ENCODE peak calls at places on chromosomes 12 and 14, in six cellular contexts. U is upper lobe of left lung, R is transverse colon, Y is DND-41, G is AG04449, Q is heart left ventricle. W is an unnamed sample.

GRCh38 chr12:111764120-111764821 is 2.5 kb upstream of the ALDH2 start:
- DNase-seq in Y (no peak), G (no peak), R (no peak), U (no peak), Q (no peak), W (no peak)

GRCh38 chr12:132360906-132361777 is 31.8 kb upstream of the GALNT9 start:
- DNase-seq in G (no peak), U (peak), Q (no peak), R (no peak), Y (no peak), W (no peak)

GRCh38 chr14:29710015-29710414 is 217.6 kb downstream of the PRKD1 start:
- DNase-seq in R (no peak), Y (no peak), U (no peak), Q (no peak), G (no peak), W (no peak)

GRCh38 chr14:78259831-78260230 is 89.7 kb downstream of the NRXN3 start:
- DNase-seq in Q (no peak), G (peak), Y (no peak), R (no peak), U (no peak), W (no peak)

GRCh38 chr14:100237735-100238418 is 1.1 kb upstream of the YY1 start:
- DNase-seq in Q (peak), Y (peak), R (peak), G (no peak), U (no peak), W (no peak)

GRCh38 chr14:78130356-78130755 is 39.8 kb upstream of the NRXN3 start:
- DNase-seq in Y (no peak), U (no peak), G (no peak), Q (no peak), R (no peak), W (no peak)

GRCh38 chr12:75910452-75910722 is 121.2 kb downstream of the PHLDA1 start:
- DNase-seq in R (no peak), Q (no peak), U (no peak), G (no peak), Y (no peak), W (no peak)

GRCh38 chr12:40692617-40693502 is 621 bp downstream of the CNTN1 start:
- DNase-seq in G (no peak), Q (no peak), U (peak), R (no peak), Y (no peak), W (peak)

GRCh38 chr14:64971890-64972785 is at the start of gene RAB15:
- DNase-seq in Y (peak), G (no peak), R (peak), Q (peak), U (peak), W (peak)

GRCh38 chr12:95484524-95484923 is 10.6 kb downstream of the METAP2 start:
- DNase-seq in G (no peak), Y (no peak), R (no peak), U (no peak), Q (no peak), W (no peak)

GRCh38 chr12:75660805-75661404 is 149.5 kb upstream of the KRR1 start:
- DNase-seq in G (no peak), Q (no peak), Y (no peak), R (no peak), U (no peak), W (no peak)

GRCh38 chr14:103504991-103505565 is 17.6 kb downstream of the CKB start:
- DNase-seq in R (no peak), Q (no peak), G (no peak), Y (no peak), U (no peak), W (no peak)

GRCh38 chr12:130337476-130338303 is at the start of gene PIWIL1:
- DNase-seq in Q (no peak), R (no peak), U (peak), Y (no peak), G (no peak), W (no peak)

GRCh38 chr14:38873923-38874612 is 229.0 kb downstream of the SEC23A start:
- DNase-seq in Q (no peak), R (no peak), Y (no peak), U (no peak), G (no peak), W (no peak)

GRCh38 chr12:120709976-120710804 is at the start of gene UNC119B:
- DNase-seq in G (no peak), R (peak), Q (peak), U (peak), Y (peak), W (peak)

GRCh38 chr12:130081420-130081819 is 80.8 kb upstream of the FZD10 start:
- DNase-seq in G (no peak), Q (no peak), Y (no peak), U (no peak), R (no peak), W (no peak)

GRCh38 chr14:24315807-24316596 is 4.7 kb downstream of the LTB4R start:
- DNase-seq in G (no peak), Q (peak), R (peak), U (peak), Y (no peak), W (no peak)

GRCh38 chr12:32208355-32208754 is 101.7 kb downstream of the BICD1 start:
- DNase-seq in Q (no peak), U (no peak), R (no peak), G (no peak), Y (no peak), W (no peak)

GRCh38 chr12:54700301-54700700 is 52.1 kb upstream of the DCD start:
- DNase-seq in U (no peak), R (no peak), G (no peak), Q (no peak), Y (no peak), W (no peak)

GRCh38 chr12:117212563-117213190 is 22.4 kb upstream of the FBXO21 start:
- DNase-seq in Y (peak), U (no peak), Q (peak), R (peak), G (peak), W (peak)

GRCh38 chr14:51701956-51702355 is 50.2 kb downstream of the FRMD6 start:
- DNase-seq in U (no peak), Q (no peak), G (no peak), R (no peak), Y (no peak), W (no peak)

GRCh38 chr12:77742631-77743030 is 88.1 kb upstream of the NAV3 start:
- DNase-seq in U (no peak), Y (no peak), Q (no peak), R (no peak), G (no peak), W (no peak)

GRCh38 chr14:34000396-34000795 is 49.5 kb upstream of the EGLN3 start:
- DNase-seq in U (no peak), G (no peak), R (no peak), Q (no peak), Y (no peak), W (no peak)

GRCh38 chr14:29741909-29742401 is 185.7 kb downstream of the PRKD1 start:
- DNase-seq in Y (no peak), G (no peak), R (no peak), Q (peak), U (no peak), W (no peak)

GRCh38 chr12:4046150-4046845 is 173.1 kb upstream of the PARP11 start:
- DNase-seq in R (peak), Q (no peak), Y (no peak), U (no peak), G (no peak), W (no peak)

GRCh38 chr14:51465486-51465885 is 186.2 kb upstream of the FRMD6 start:
- DNase-seq in R (no peak), G (no peak), U (no peak), Y (no peak), Q (no peak), W (no peak)

GRCh38 chr12:701896-702539 is 38.8 kb upstream of the NINJ2 start:
- DNase-seq in Y (no peak), Q (no peak), G (no peak), R (no peak), U (no peak), W (no peak)

GRCh38 chr12:70722584-70723343 is 85.5 kb upstream of the PTPRB start:
- DNase-seq in U (no peak), R (no peak), Y (no peak), G (no peak), Q (peak), W (no peak)

GRCh38 chr14:75539562-75540478 is 17.6 kb downstream of the BATF start:
- DNase-seq in G (no peak), Q (no peak), Y (no peak), R (no peak), U (no peak), W (no peak)

GRCh38 chr14:73745571-73746539 is 31.7 kb upstream of the PNMA1 start:
- DNase-seq in Y (no peak), G (no peak), U (no peak), Q (no peak), R (no peak), W (no peak)

GRCh38 chr12:100799770-100800169 is 5.2 kb downstream of the ANO4 start:
- DNase-seq in R (no peak), G (no peak), Q (no peak), U (no peak), Y (no peak), W (no peak)

GRCh38 chr14:105879867-105880561 is 353.6 kb downstream of the TMEM121 start:
- DNase-seq in G (no peak), U (peak), Y (no peak), Q (no peak), R (peak), W (no peak)

GRCh38 chr14:30251557-30252100 is 307.3 kb upstream of the G2E3 start:
- DNase-seq in Q (no peak), G (no peak), R (no peak), U (no peak), Y (no peak), W (no peak)

GRCh38 chr12:65612440-65612839 is 211.8 kb upstream of the HMGA2 start:
- DNase-seq in Q (no peak), G (no peak), U (no peak), Y (no peak), R (no peak), W (no peak)

GRCh38 chr12:116839287-116839830 is 41.9 kb downstream of the HRK start:
- DNase-seq in U (no peak), G (no peak), R (no peak), Q (no peak), Y (no peak), W (no peak)

GRCh38 chr12:2624543-2625266 is 170.1 kb upstream of the FKBP4 start:
- DNase-seq in Y (no peak), U (peak), R (no peak), G (no peak), Q (no peak), W (no peak)
- TF ChIP-seq CTCF in Y (peak), U (no peak), R (no peak), G (peak), Q (peak), W (peak)

DNA sequence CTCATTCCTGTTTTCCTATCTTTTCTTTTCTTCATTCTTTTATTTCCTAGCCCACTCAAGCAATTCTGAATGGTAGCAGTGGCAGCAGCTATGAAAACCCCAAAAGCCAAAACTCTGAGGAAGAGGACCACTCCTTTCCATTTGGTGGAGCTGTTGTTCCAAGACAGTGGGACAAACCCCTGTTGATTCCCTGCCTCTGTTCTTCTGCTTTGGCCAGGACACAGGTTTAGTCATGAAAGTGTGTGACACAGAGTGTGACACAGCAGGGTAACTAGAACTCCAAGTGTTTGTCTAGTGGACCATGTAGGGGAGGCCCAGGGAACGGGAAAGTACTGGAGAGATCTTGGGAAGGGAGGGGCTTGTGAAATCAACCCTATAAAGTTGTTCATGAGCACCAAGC is 71.1 kb downstream of the PTCSC3 start:
- DNase-seq in U (no peak), Q (no peak), Y (no peak), G (no peak), R (no peak), W (no peak)
- TF ChIP-seq CTCF in U (peak), Q (no peak), Y (peak), G (no peak), R (no peak), W (peak)

DNA sequence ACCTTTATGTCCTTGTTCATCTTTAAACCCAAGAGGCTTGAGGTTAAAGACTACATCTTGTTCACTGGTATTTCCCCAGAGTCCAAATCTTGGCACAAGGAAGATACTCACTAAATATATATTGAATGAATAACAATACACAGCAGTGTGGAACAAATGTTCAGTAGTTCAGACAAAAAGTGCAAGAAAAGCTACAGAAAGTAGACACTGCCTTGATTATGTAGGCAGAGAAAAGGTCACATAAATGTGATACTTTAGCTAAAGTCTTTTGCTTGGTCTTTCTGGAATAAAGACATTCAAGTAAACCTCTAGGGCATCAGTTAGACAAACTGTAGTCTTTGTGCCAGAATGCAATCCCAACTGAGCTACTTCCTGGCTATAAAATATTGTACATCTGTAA is 157.0 kb downstream of the TMEM117 start:
- DNase-seq in U (no peak), Y (no peak), R (no peak), G (no peak), Q (no peak), W (no peak)
- TF ChIP-seq CTCF in U (no peak), Y (no peak), R (no peak), G (no peak), Q (no peak), W (no peak)

DNA sequence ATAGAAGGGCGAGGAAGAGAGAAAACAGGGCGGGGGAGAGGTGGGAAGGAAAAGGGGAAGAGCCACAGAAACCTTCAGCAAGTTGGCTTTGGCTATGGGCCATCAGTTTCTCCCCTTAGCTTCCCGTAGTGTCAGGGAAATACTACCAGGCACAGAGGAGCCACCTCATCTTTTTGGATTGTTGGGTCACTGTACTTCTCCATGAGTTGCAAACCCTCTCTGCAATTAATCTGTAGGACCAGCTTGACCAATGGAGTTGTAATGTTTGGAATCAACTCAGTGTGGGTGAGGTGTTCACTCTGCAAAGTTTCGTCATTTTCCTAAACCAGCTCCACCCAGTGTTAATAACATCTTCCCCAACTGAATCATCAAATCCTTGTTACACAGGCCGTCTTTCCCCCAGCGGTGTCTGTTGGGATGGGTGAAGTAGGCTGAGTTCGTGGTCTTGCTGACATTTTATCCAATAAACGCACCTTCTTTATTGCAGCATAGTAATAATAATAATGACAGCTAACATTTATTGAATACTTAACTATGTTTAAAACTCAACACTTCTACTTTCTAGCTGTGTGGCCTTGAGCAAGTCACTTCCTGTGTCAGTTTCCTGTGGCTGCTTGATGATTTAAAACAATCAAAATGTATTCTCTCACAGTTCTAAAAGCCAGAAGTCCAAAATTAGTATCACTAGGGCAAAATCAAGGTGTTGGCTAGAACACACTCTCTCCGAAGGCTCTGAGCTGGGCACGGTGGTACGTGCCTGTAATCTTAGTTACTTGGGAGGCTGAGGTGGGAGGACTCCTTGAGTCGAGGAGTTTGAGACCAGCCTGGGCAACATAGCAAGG is 8.1 kb upstream of the GLTP start:
- DNase-seq in U (no peak), Y (no peak), Q (no peak), R (no peak), G (peak), W (no peak)
- TF ChIP-seq CTCF in U (no peak), Y (no peak), Q (no peak), R (no peak), G (no peak), W (no peak)

GRCh38 chr14:79856357-79856756 is 354.9 kb downstream of the DIO2 start:
- DNase-seq in R (no peak), Y (no peak), G (peak), Q (no peak), U (no peak), W (no peak)

GRCh38 chr14:79862045-79862444 is 349.3 kb downstream of the DIO2 start:
- DNase-seq in U (peak), Y (no peak), Q (no peak), G (no peak), R (no peak), W (no peak)

GRCh38 chr14:79855789-79856188 is 355.5 kb downstream of the DIO2 start:
- DNase-seq in R (no peak), U (no peak), G (no peak), Y (no peak), Q (no peak), W (no peak)

GRCh38 chr14:79861111-79861510 is 350.2 kb downstream of the DIO2 start:
- DNase-seq in Q (no peak), G (no peak), R (no peak), Y (no peak), U (no peak), W (no peak)
- TF ChIP-seq CTCF in Q (no peak), G (no peak), R (no peak), Y (no peak), U (no peak), W (no peak)

GRCh38 chr14:23101213-23101970 is 3.4 kb downstream of the CIROP start:
- DNase-seq in G (no peak), Q (no peak), Y (no peak), U (no peak), R (no peak), W (no peak)

GRCh38 chr14:23102801-23103200 is 2.0 kb downstream of the CIROP start:
- DNase-seq in R (no peak), G (no peak), Q (no peak), Y (no peak), U (no peak), W (no peak)

GRCh38 chr14:23097786-23098185 is 2.5 kb downstream of the C14orf119 start:
- DNase-seq in Q (no peak), Y (no peak), R (no peak), U (no peak), G (no peak), W (no peak)

GRCh38 chr14:23101986-23102625 is 2.7 kb downstream of the CIROP start:
- DNase-seq in R (no peak), U (no peak), Y (no peak), Q (no peak), G (no peak), W (no peak)

GRCh38 chr14:23099212-23099861 is 4.0 kb downstream of the C14orf119 start:
- DNase-seq in G (no peak), Y (no peak), Q (no peak), R (no peak), U (no peak), W (no peak)
- TF ChIP-seq CTCF in G (no peak), Y (no peak), Q (no peak), R (no peak), U (no peak), W (no peak)

W was measured in progenitor cell of endocrine pancreas.